ENCODE peak calls at places on chromosomes 5 and 9, in seven cellular contexts. Q, N, C, M, V, F and Y are unnamed samples.

GRCh38 chr9:132583584-132584304 is 1.3 kb downstream of the BARHL1 start:
- DNase-seq in N (no peak), V (no peak), Q (peak; percentile 47), C (no peak), M (no peak), F (no peak), Y (no peak)

GRCh38 chr9:114280636-114281315 is 42.1 kb upstream of the ORM1 start:
- DNase-seq in N (no peak), Q (no peak), M (no peak), V (no peak), F (no peak), C (no peak), Y (no peak)

GRCh38 chr5:170232786-170233185 is at the start of gene C5orf58:
- DNase-seq in C (no peak), V (no peak), F (no peak), M (no peak), N (no peak), Q (peak; percentile 75), Y (no peak)

GRCh38 chr5:170885281-170885680 is 23.5 kb downstream of the RANBP17 start:
- DNase-seq in M (no peak), Q (no peak), V (no peak), C (peak; percentile 36), F (no peak), N (no peak), Y (no peak)

GRCh38 chr5:38607396-38607795 is 51.0 kb upstream of the LIFR start:
- DNase-seq in F (peak; percentile 19), C (peak; percentile 75), M (no peak), N (peak; percentile 61), Q (no peak), V (no peak), Y (no peak)

GRCh38 chr5:179241764-179242370 is 103.4 kb downstream of the ADAMTS2 start:
- DNase-seq in M (no peak), F (no peak), V (no peak), C (no peak), Q (no peak), N (no peak), Y (no peak)

GRCh38 chr5:117982691-117983090 is 1005.7 kb downstream of the DTWD2 start:
- DNase-seq in C (no peak), N (peak; percentile 5), V (no peak), M (no peak), F (no peak), Q (peak; percentile 58), Y (no peak)

GRCh38 chr9:114433720-114434255 is 46.0 kb upstream of the AKNA start:
- DNase-seq in C (no peak), M (peak; percentile 25), N (no peak), Q (no peak), V (no peak), F (no peak), Y (no peak)

GRCh38 chr5:179668404-179668803 is 12.4 kb downstream of the CBY3 start:
- DNase-seq in N (peak; percentile 45), M (peak; percentile 62), C (peak; percentile 71), Q (peak; percentile 93), V (peak; percentile 38), F (no peak), Y (peak; percentile 23)

GRCh38 chr5:96257904-96258303 is 175.1 kb downstream of the PCSK1 start:
- DNase-seq in N (no peak), F (no peak), Q (no peak), M (no peak), C (peak; percentile 89), V (no peak), Y (no peak)

GRCh38 chr5:180831139-180832080 is 28.8 kb upstream of the MGAT1 start:
- DNase-seq in Q (peak; percentile 82), C (peak; percentile 87), M (no peak), N (peak; percentile 86), F (peak; percentile 73), V (peak; percentile 89), Y (peak; percentile 55)

GRCh38 chr5:176793343-176793699 is 17.0 kb upstream of the UNC5A start:
- DNase-seq in C (no peak), V (no peak), N (no peak), Q (peak; percentile 76), M (no peak), F (no peak), Y (no peak)

GRCh38 chr5:143142596-143143435 is 260.7 kb downstream of the NR3C1 start:
- DNase-seq in M (no peak), N (peak; percentile 40), F (peak; percentile 56), V (peak; percentile 75), C (peak; percentile 34), Q (no peak), Y (no peak)

GRCh38 chr5:116046823-116047222 is 14.6 kb downstream of the ARL14EPL start:
- DNase-seq in F (no peak), N (no peak), V (no peak), M (no peak), Q (no peak), C (peak; percentile 19), Y (no peak)

GRCh38 chr5:139131062-139131856 is 66.9 kb downstream of the SIL1 start:
- DNase-seq in Q (peak; percentile 33), N (peak; percentile 45), M (no peak), C (peak; percentile 71), F (peak; percentile 21), V (peak; percentile 54), Y (no peak)
- H3K4me1 ChIP-seq in Q (peaks cover 16% of the 10 kb centered on the region), N (peaks cover 15% of the 10 kb centered on the region), M (no peaks in the 10 kb centered on the region), C (peaks cover 14% of the 10 kb centered on the region), F (peaks cover 61% of the 10 kb centered on the region), V (peaks cover 46% of the 10 kb centered on the region), Y (no peaks in the 10 kb centered on the region)

GRCh38 chr5:157828031-157828948 is 30.7 kb downstream of the CLINT1 start:
- DNase-seq in C (no peak), M (no peak), F (no peak), Q (no peak), V (no peak), N (no peak), Y (no peak)
- H3K4me1 ChIP-seq in C (peaks cover 21% of the 10 kb centered on the region), M (peaks cover 8% of the 10 kb centered on the region), F (peaks cover 45% of the 10 kb centered on the region), Q (peaks cover 4% of the 10 kb centered on the region), V (peaks cover 81% of the 10 kb centered on the region), N (no peaks in the 10 kb centered on the region), Y (peaks cover 5% of the 10 kb centered on the region)

GRCh38 chr9:37430841-37431597 is 8.5 kb downstream of the GRHPR start:
- DNase-seq in V (no peak), M (peak; percentile 83), C (peak; percentile 36), N (peak; percentile 62), Q (peak; percentile 61), F (no peak), Y (no peak)
- H3K4me1 ChIP-seq in V (peaks cover 18% of the 10 kb centered on the region), M (peaks cover 32% of the 10 kb centered on the region), C (no peaks in the 10 kb centered on the region), N (peaks cover 3% of the 10 kb centered on the region), Q (peaks cover 19% of the 10 kb centered on the region), F (peaks cover 15% of the 10 kb centered on the region), Y (no peaks in the 10 kb centered on the region)

GRCh38 chr9:126413470-126414051 is 86.9 kb downstream of the MVB12B start:
- DNase-seq in N (no peak), Q (no peak), V (no peak), C (no peak), M (no peak), F (no peak), Y (no peak)

GRCh38 chr9:126410229-126410628 is 83.6 kb downstream of the MVB12B start:
- DNase-seq in C (no peak), V (no peak), N (no peak), M (no peak), Q (no peak), F (no peak), Y (no peak)

GRCh38 chr9:126411948-126412284 is 85.3 kb downstream of the MVB12B start:
- DNase-seq in N (no peak), M (no peak), Q (no peak), F (no peak), C (no peak), V (no peak), Y (no peak)

GRCh38 chr9:126411225-126411947 is 84.8 kb downstream of the MVB12B start:
- DNase-seq in Q (no peak), C (peak; percentile 72), F (no peak), N (no peak), V (no peak), M (no peak), Y (no peak)

GRCh38 chr9:126412945-126413344 is 86.3 kb downstream of the MVB12B start:
- DNase-seq in F (no peak), N (no peak), C (peak; percentile 29), M (no peak), V (no peak), Q (no peak), Y (no peak)
- H3K4me1 ChIP-seq in F (no peaks in the 10 kb centered on the region), N (peaks cover under 1% of the 10 kb centered on the region), C (peaks cover 17% of the 10 kb centered on the region), M (no peaks in the 10 kb centered on the region), V (peaks cover 10% of the 10 kb centered on the region), Q (peaks cover 11% of the 10 kb centered on the region), Y (peaks cover 10% of the 10 kb centered on the region)

DNA sequence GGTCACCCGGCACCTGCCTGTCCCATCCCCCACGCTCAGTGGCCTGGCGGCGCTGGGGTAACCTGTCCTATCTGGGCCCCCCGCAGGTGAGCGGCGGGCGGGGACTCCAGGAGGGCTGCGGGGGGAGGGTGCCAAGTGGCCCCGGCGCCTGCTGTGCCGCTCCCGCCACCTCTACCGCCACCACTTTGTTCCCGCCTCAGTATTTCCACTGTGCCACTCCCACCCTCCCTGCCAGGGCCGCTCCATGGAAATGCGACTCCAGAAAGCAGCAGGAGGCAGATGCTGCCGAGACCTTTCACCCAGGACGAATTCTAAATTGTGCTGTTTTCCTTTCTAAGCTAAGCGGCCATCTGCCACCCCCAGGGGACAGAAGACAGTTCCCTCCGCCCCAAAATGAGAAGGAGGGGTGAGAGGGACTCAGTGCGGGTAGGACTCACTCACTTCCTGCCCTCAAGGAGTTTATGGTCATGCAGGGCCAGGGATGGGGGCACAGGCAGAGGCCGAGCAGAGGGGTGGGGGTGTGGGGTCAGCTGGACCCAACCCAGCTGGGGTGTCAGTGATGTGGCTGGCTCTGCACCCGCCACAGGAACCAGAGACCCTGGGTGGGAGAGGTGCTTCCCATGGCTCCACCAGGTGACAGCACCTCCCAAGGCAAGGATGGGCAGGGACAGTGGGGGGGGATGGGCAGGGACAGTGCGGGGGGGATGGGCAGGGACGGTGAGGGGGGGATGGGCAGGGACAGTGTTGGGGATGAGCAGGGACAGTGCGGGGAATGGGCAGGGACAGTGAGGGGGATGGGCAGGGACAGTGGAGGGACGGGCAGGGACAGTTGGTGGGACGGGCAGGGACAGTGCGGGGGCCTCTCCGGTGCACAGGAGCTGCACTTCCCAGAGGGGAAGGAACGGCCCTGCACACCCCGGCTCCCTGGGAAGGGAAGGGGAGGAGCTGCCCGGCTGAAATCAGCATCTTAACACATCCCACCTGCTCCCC is 17.8 kb downstream of the NOTCH1 start:
- DNase-seq in F (no peak), V (peak; percentile 48), N (peak; percentile 63), Q (no peak), M (no peak), C (peak; percentile 60), Y (no peak)
- H3K4me1 ChIP-seq in F (peaks cover 68% of the 10 kb centered on the region), V (peaks cover 96% of the 10 kb centered on the region), N (peaks cover 14% of the 10 kb centered on the region), Q (peaks cover 10% of the 10 kb centered on the region), M (peaks cover 17% of the 10 kb centered on the region), C (no peaks in the 10 kb centered on the region), Y (peaks cover 32% of the 10 kb centered on the region)

GRCh38 chr9:78630966-78631365 is 334.0 kb downstream of the PSAT1 start:
- DNase-seq in N (no peak), C (no peak), F (no peak), Q (no peak), V (no peak), M (no peak), Y (no peak)
- H3K4me1 ChIP-seq in N (no peaks in the 10 kb centered on the region), C (no peaks in the 10 kb centered on the region), F (no peaks in the 10 kb centered on the region), Q (no peaks in the 10 kb centered on the region), V (no peaks in the 10 kb centered on the region), M (no peaks in the 10 kb centered on the region), Y (no peaks in the 10 kb centered on the region)

DNA sequence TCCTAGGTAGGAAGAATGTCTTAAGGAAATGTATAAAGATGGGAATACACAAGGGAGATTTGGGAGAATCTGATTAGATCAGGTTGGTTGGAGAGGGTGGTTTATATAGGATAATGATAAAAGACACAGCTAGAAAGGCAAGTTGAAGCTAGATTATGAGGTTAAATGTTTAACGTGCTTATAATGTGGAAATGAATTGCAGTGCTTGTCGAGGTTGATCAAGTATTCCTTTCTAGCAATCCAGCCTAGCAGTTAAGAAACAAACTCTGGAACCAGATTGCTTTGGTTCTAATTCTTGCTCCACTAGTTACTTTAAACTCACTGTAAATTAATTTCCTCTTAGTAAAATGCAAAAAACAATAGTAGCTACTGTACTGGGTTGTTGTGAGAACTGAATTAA is 76.5 kb downstream of the NIPBL start:
- DNase-seq in M (no peak), F (no peak), C (no peak), V (no peak), N (no peak), Q (no peak), Y (no peak)
- H3K4me1 ChIP-seq in M (no peaks in the 10 kb centered on the region), F (peaks cover 27% of the 10 kb centered on the region), C (peaks cover 36% of the 10 kb centered on the region), V (peaks cover 49% of the 10 kb centered on the region), N (peaks cover 10% of the 10 kb centered on the region), Q (no peaks in the 10 kb centered on the region), Y (no peaks in the 10 kb centered on the region)